ENCODE peak calls at places on chromosomes 13 and 19, in five cellular contexts. Q is nucleus accumbens; M is GM23248; C is activated CD4-positive, alpha-beta memory T cell treated with anti-CD3 and anti-CD28 coated beads, Interleukin-2, amount 10 ng/mL, durations not matched to agents 7 days and 5 days; E is activated T-cell treated with anti-CD3 and anti-CD28 coated beads, Interleukin-2, amount 50 U/mL, for 72 hours. U is an unnamed sample.

GRCh38 chr13:101492251-101492910 is 39.9 kb downstream of the ITGBL1 start:
- DNase-seq in M (peak), E (no peak), Q (no peak), C (no peak), U (peak)

GRCh38 chr13:76016799-76017198 is 380.7 kb downstream of the LMO7 start:
- DNase-seq in Q (no peak), C (peak), M (peak), E (peak), U (peak)

GRCh38 chr13:105213512-105213911 is 1322.0 kb downstream of the EFNB2 start:
- DNase-seq in C (no peak), Q (no peak), M (no peak), E (no peak), U (no peak)

GRCh38 chr19:38395381-38396127 is 7.1 kb downstream of the SPRED3 start:
- DNase-seq in C (peak), M (no peak), E (peak), Q (no peak), U (no peak)

GRCh38 chr19:10744848-10745293 is 27.0 kb downstream of the DNM2 start:
- DNase-seq in Q (no peak), M (no peak), E (no peak), C (no peak), U (no peak)

GRCh38 chr13:41384749-41385503 is 72.4 kb upstream of the RGCC start:
- DNase-seq in C (no peak), M (peak), E (no peak), Q (no peak), U (peak)

GRCh38 chr13:42119875-42120274 is 71.4 kb downstream of the DGKH start:
- DNase-seq in Q (no peak), M (no peak), E (no peak), C (no peak), U (no peak)

GRCh38 chr13:97199451-97199850 is 22.7 kb upstream of the MBNL2 start:
- DNase-seq in M (no peak), Q (no peak), E (no peak), C (no peak), U (no peak)

GRCh38 chr13:108342369-108343289 is 73.1 kb downstream of the TNFSF13B start:
- DNase-seq in C (peak), M (peak), Q (no peak), E (no peak), U (peak)

GRCh38 chr19:12202250-12202649 is 39.4 kb downstream of the ZNF136 start:
- DNase-seq in Q (no peak), M (peak), C (peak), E (peak), U (no peak)

GRCh38 chr19:35773020-35773809 is 2.1 kb upstream of the ARHGAP33 start:
- DNase-seq in Q (no peak), E (no peak), C (no peak), M (peak), U (no peak)

GRCh38 chr19:5953034-5953589 is 24.8 kb downstream of the RANBP3 start:
- DNase-seq in Q (no peak), E (peak), C (no peak), M (peak), U (no peak)

GRCh38 chr19:4781851-4782250 is 9.7 kb upstream of the FEM1A start:
- DNase-seq in C (no peak), M (peak), Q (no peak), E (no peak), U (no peak)

GRCh38 chr13:39963612-39964011 is 308.1 kb downstream of the COG6 start:
- DNase-seq in C (no peak), Q (no peak), E (no peak), M (no peak), U (no peak)

GRCh38 chr13:20136781-20137703 is 23.8 kb downstream of the GJA3 start:
- DNase-seq in C (peak), Q (no peak), E (peak), M (peak), U (no peak)

GRCh38 chr13:94351292-94352000 is 128.0 kb downstream of the DCT start:
- DNase-seq in Q (no peak), C (no peak), M (peak), E (peak), U (peak)

GRCh38 chr13:83048419-83048818 is 833.9 kb downstream of the SLITRK1 start:
- DNase-seq in Q (no peak), M (peak), E (no peak), C (no peak), U (peak)

GRCh38 chr13:85864963-85865530 is 65.8 kb upstream of the SLITRK6 start:
- DNase-seq in C (no peak), M (peak), E (no peak), Q (no peak), U (peak)

GRCh38 chr13:97588993-97589392 is 155.0 kb downstream of the RAP2A start:
- DNase-seq in Q (no peak), C (no peak), M (no peak), E (no peak), U (no peak)

GRCh38 chr13:114109646-114110045 is 22.8 kb downstream of the RASA3 start:
- DNase-seq in E (no peak), Q (no peak), M (no peak), C (no peak), U (no peak)

GRCh38 chr19:3766520-3766919 is 4.0 kb downstream of the MRPL54 start:
- DNase-seq in Q (no peak), C (peak), M (no peak), E (no peak), U (no peak)

GRCh38 chr19:17947815-17948473 is 15.1 kb downstream of the CCDC124 start:
- DNase-seq in C (peak), Q (peak), E (peak), M (peak), U (peak)

GRCh38 chr19:56253737-56254136 is 18.8 kb upstream of the EDDM13 start:
- DNase-seq in M (peak), E (no peak), C (no peak), Q (no peak), U (peak)

GRCh38 chr13:80547341-80547740 is 206.4 kb upstream of the SPRY2 start:
- DNase-seq in E (no peak), C (no peak), M (no peak), Q (no peak), U (no peak)

GRCh38 chr13:49214917-49215376 is 5.2 kb upstream of the MLNR start:
- DNase-seq in M (peak), Q (no peak), E (peak), C (peak), U (no peak)

GRCh38 chr13:86446311-86446710 is 647.1 kb upstream of the SLITRK6 start:
- DNase-seq in C (no peak), E (no peak), M (peak), Q (peak), U (no peak)

GRCh38 chr19:2385053-2385721 is 25.1 kb downstream of the TMPRSS9 start:
- DNase-seq in E (no peak), M (peak), Q (no peak), C (no peak), U (peak)

GRCh38 chr13:41962994-41963393 is 2.1 kb upstream of the VWA8 start:
- DNase-seq in Q (no peak), M (no peak), C (no peak), E (peak), U (no peak)

GRCh38 chr19:48633148-48634035 is 3.8 kb downstream of the DBP start:
- DNase-seq in E (no peak), C (no peak), M (peak), Q (no peak), U (no peak)

GRCh38 chr13:102757006-102757405 is 16.6 kb downstream of the TEX30 start:
- DNase-seq in Q (no peak), M (no peak), E (no peak), C (no peak), U (no peak)

GRCh38 chr13:67857581-67858310 is 627.6 kb upstream of the PCDH9 start:
- DNase-seq in C (no peak), E (no peak), Q (no peak), M (no peak), U (no peak)

GRCh38 chr13:20461481-20461859 is 64.2 kb downstream of the CRYL1 start:
- DNase-seq in C (no peak), M (peak), E (peak), Q (no peak), U (peak)

GRCh38 chr19:34556500-34556899 is 74.9 kb downstream of the WTIP start:
- DNase-seq in E (peak), M (peak), C (peak), Q (no peak), U (peak)

GRCh38 chr13:72850959-72851677 is 69.2 kb downstream of the PIBF1 start:
- DNase-seq in E (no peak), Q (no peak), C (no peak), M (no peak), U (no peak)

GRCh38 chr13:44686478-44687071 is 110.4 kb upstream of the TSC22D1 start:
- DNase-seq in Q (no peak), M (no peak), C (no peak), E (peak), U (no peak)

GRCh38 chr13:46057251-46058015 is 4.9 kb upstream of the ZC3H13 start:
- DNase-seq in C (no peak), Q (no peak), M (peak), E (no peak), U (no peak)

GRCh38 chr19:50510700-50511068 is 307 bp downstream of the JOSD2 start:
- DNase-seq in E (no peak), M (no peak), Q (peak), C (no peak), U (no peak)